ENCODE peak calls at places on chromosomes 3 and 15, in ten cellular contexts. One of them, this sample, is unnamed.

GRCh38 chr3:10164546-10165393 is at the start of gene IRAK2:
- DNase-seq in T follicular helper cell: no peak
- DNase-seq in SW 1271: peak
- DNase-seq in frontal cortex: peak
- DNase-seq in C1 segment of cervical spinal cord: peak
- DNase-seq in GM12864: no peak
- DNase-seq in aorta: peak
- DNase-seq in tibial artery: peak
- DNase-seq in ELF-1: peak
- DNase-seq in activated CD8-positive, alpha-beta memory T cell treated with anti-CD3 and anti-CD28 coated beads, Interleukin-2, amount 50 U/mL, for 48 hours: peak
- DNase-seq in this sample: peak

GRCh38 chr15:85854345-85855097 is 59.8 kb upstream of the KLHL25 start:
- DNase-seq in T follicular helper cell: peak
- DNase-seq in SW 1271: peak
- DNase-seq in frontal cortex: peak
- DNase-seq in C1 segment of cervical spinal cord: peak
- DNase-seq in GM12864: peak
- DNase-seq in aorta: no peak
- DNase-seq in tibial artery: no peak
- DNase-seq in ELF-1: peak
- DNase-seq in activated CD8-positive, alpha-beta memory T cell treated with anti-CD3 and anti-CD28 coated beads, Interleukin-2, amount 50 U/mL, for 48 hours: no peak
- DNase-seq in this sample: peak

GRCh38 chr15:98647026-98647773 is 1.1 kb upstream of the IGF1R start:
- DNase-seq in T follicular helper cell: peak
- DNase-seq in SW 1271: peak
- DNase-seq in frontal cortex: peak
- DNase-seq in C1 segment of cervical spinal cord: peak
- DNase-seq in GM12864: no peak
- DNase-seq in aorta: peak
- DNase-seq in tibial artery: no peak
- DNase-seq in ELF-1: peak
- DNase-seq in activated CD8-positive, alpha-beta memory T cell treated with anti-CD3 and anti-CD28 coated beads, Interleukin-2, amount 50 U/mL, for 48 hours: peak
- DNase-seq in this sample: peak

GRCh38 chr15:65963358-65963757 is 94.1 kb downstream of the RAB11A start:
- DNase-seq in T follicular helper cell: no peak
- DNase-seq in SW 1271: no peak
- DNase-seq in frontal cortex: no peak
- DNase-seq in C1 segment of cervical spinal cord: no peak
- DNase-seq in GM12864: no peak
- DNase-seq in aorta: no peak
- DNase-seq in tibial artery: no peak
- DNase-seq in ELF-1: no peak
- DNase-seq in activated CD8-positive, alpha-beta memory T cell treated with anti-CD3 and anti-CD28 coated beads, Interleukin-2, amount 50 U/mL, for 48 hours: no peak
- DNase-seq in this sample: no peak

GRCh38 chr3:123353852-123354238 is 95.0 kb downstream of the ADCY5 start:
- DNase-seq in T follicular helper cell: no peak
- DNase-seq in SW 1271: no peak
- DNase-seq in frontal cortex: no peak
- DNase-seq in C1 segment of cervical spinal cord: no peak
- DNase-seq in GM12864: no peak
- DNase-seq in aorta: no peak
- DNase-seq in tibial artery: no peak
- DNase-seq in ELF-1: no peak
- DNase-seq in activated CD8-positive, alpha-beta memory T cell treated with anti-CD3 and anti-CD28 coated beads, Interleukin-2, amount 50 U/mL, for 48 hours: no peak
- DNase-seq in this sample: no peak

GRCh38 chr15:96699871-96700401 is 369.4 kb downstream of the NR2F2 start:
- DNase-seq in T follicular helper cell: no peak
- DNase-seq in SW 1271: no peak
- DNase-seq in frontal cortex: no peak
- DNase-seq in C1 segment of cervical spinal cord: no peak
- DNase-seq in GM12864: no peak
- DNase-seq in aorta: no peak
- DNase-seq in tibial artery: no peak
- DNase-seq in ELF-1: peak
- DNase-seq in activated CD8-positive, alpha-beta memory T cell treated with anti-CD3 and anti-CD28 coated beads, Interleukin-2, amount 50 U/mL, for 48 hours: no peak
- DNase-seq in this sample: no peak

GRCh38 chr3:182331356-182331755 is 461.9 kb upstream of the ATP11B start:
- DNase-seq in T follicular helper cell: no peak
- DNase-seq in SW 1271: no peak
- DNase-seq in frontal cortex: no peak
- DNase-seq in C1 segment of cervical spinal cord: no peak
- DNase-seq in GM12864: no peak
- DNase-seq in aorta: no peak
- DNase-seq in tibial artery: no peak
- DNase-seq in ELF-1: no peak
- DNase-seq in activated CD8-positive, alpha-beta memory T cell treated with anti-CD3 and anti-CD28 coated beads, Interleukin-2, amount 50 U/mL, for 48 hours: no peak
- DNase-seq in this sample: no peak

GRCh38 chr3:159761377-159761776 is 227.3 kb upstream of the IL12A start:
- DNase-seq in T follicular helper cell: no peak
- DNase-seq in SW 1271: peak
- DNase-seq in frontal cortex: no peak
- DNase-seq in C1 segment of cervical spinal cord: no peak
- DNase-seq in GM12864: no peak
- DNase-seq in aorta: no peak
- DNase-seq in tibial artery: peak
- DNase-seq in ELF-1: peak
- DNase-seq in activated CD8-positive, alpha-beta memory T cell treated with anti-CD3 and anti-CD28 coated beads, Interleukin-2, amount 50 U/mL, for 48 hours: no peak
- DNase-seq in this sample: no peak

GRCh38 chr3:146739203-146739671 is 134.1 kb upstream of the PLSCR5 start:
- DNase-seq in T follicular helper cell: no peak
- DNase-seq in SW 1271: no peak
- DNase-seq in frontal cortex: no peak
- DNase-seq in C1 segment of cervical spinal cord: no peak
- DNase-seq in GM12864: no peak
- DNase-seq in aorta: peak
- DNase-seq in tibial artery: no peak
- DNase-seq in ELF-1: no peak
- DNase-seq in activated CD8-positive, alpha-beta memory T cell treated with anti-CD3 and anti-CD28 coated beads, Interleukin-2, amount 50 U/mL, for 48 hours: no peak
- DNase-seq in this sample: no peak

GRCh38 chr3:100496711-100497261 is 4.4 kb downstream of the TMEM45A start:
- DNase-seq in T follicular helper cell: no peak
- DNase-seq in SW 1271: peak
- DNase-seq in frontal cortex: no peak
- DNase-seq in C1 segment of cervical spinal cord: no peak
- DNase-seq in GM12864: no peak
- DNase-seq in aorta: no peak
- DNase-seq in tibial artery: no peak
- DNase-seq in ELF-1: no peak
- DNase-seq in activated CD8-positive, alpha-beta memory T cell treated with anti-CD3 and anti-CD28 coated beads, Interleukin-2, amount 50 U/mL, for 48 hours: no peak
- DNase-seq in this sample: no peak

GRCh38 chr15:37682304-37682703 is 252.1 kb upstream of the TMCO5A start:
- DNase-seq in T follicular helper cell: no peak
- DNase-seq in SW 1271: no peak
- DNase-seq in frontal cortex: no peak
- DNase-seq in C1 segment of cervical spinal cord: no peak
- DNase-seq in GM12864: no peak
- DNase-seq in aorta: no peak
- DNase-seq in tibial artery: no peak
- DNase-seq in ELF-1: no peak
- DNase-seq in activated CD8-positive, alpha-beta memory T cell treated with anti-CD3 and anti-CD28 coated beads, Interleukin-2, amount 50 U/mL, for 48 hours: no peak
- DNase-seq in this sample: no peak

GRCh38 chr15:43238691-43239131 is 17.9 kb upstream of the EPB42 start:
- DNase-seq in T follicular helper cell: no peak
- DNase-seq in SW 1271: no peak
- DNase-seq in frontal cortex: no peak
- DNase-seq in C1 segment of cervical spinal cord: no peak
- DNase-seq in GM12864: no peak
- DNase-seq in aorta: no peak
- DNase-seq in tibial artery: no peak
- DNase-seq in ELF-1: no peak
- DNase-seq in activated CD8-positive, alpha-beta memory T cell treated with anti-CD3 and anti-CD28 coated beads, Interleukin-2, amount 50 U/mL, for 48 hours: no peak
- DNase-seq in this sample: no peak

GRCh38 chr3:16897254-16897926 is 12.6 kb downstream of the PLCL2 start:
- DNase-seq in T follicular helper cell: no peak
- DNase-seq in SW 1271: no peak
- DNase-seq in frontal cortex: no peak
- DNase-seq in C1 segment of cervical spinal cord: no peak
- DNase-seq in GM12864: no peak
- DNase-seq in aorta: no peak
- DNase-seq in tibial artery: no peak
- DNase-seq in ELF-1: no peak
- DNase-seq in activated CD8-positive, alpha-beta memory T cell treated with anti-CD3 and anti-CD28 coated beads, Interleukin-2, amount 50 U/mL, for 48 hours: peak
- DNase-seq in this sample: no peak

GRCh38 chr3:117096549-117096948 is 387.0 kb downstream of the TUSC7 start:
- DNase-seq in T follicular helper cell: no peak
- DNase-seq in SW 1271: no peak
- DNase-seq in frontal cortex: no peak
- DNase-seq in C1 segment of cervical spinal cord: no peak
- DNase-seq in GM12864: no peak
- DNase-seq in aorta: no peak
- DNase-seq in tibial artery: no peak
- DNase-seq in ELF-1: no peak
- DNase-seq in activated CD8-positive, alpha-beta memory T cell treated with anti-CD3 and anti-CD28 coated beads, Interleukin-2, amount 50 U/mL, for 48 hours: no peak
- DNase-seq in this sample: no peak

GRCh38 chr3:179672918-179673317 is 20.1 kb downstream of the USP13 start:
- DNase-seq in T follicular helper cell: no peak
- DNase-seq in SW 1271: no peak
- DNase-seq in frontal cortex: no peak
- DNase-seq in C1 segment of cervical spinal cord: no peak
- DNase-seq in GM12864: no peak
- DNase-seq in aorta: no peak
- DNase-seq in tibial artery: no peak
- DNase-seq in ELF-1: peak
- DNase-seq in activated CD8-positive, alpha-beta memory T cell treated with anti-CD3 and anti-CD28 coated beads, Interleukin-2, amount 50 U/mL, for 48 hours: no peak
- DNase-seq in this sample: no peak

GRCh38 chr3:124064050-124064449 is 72.1 kb upstream of the ROPN1 start:
- DNase-seq in T follicular helper cell: no peak
- DNase-seq in SW 1271: no peak
- DNase-seq in frontal cortex: no peak
- DNase-seq in C1 segment of cervical spinal cord: no peak
- DNase-seq in GM12864: no peak
- DNase-seq in aorta: no peak
- DNase-seq in tibial artery: no peak
- DNase-seq in ELF-1: no peak
- DNase-seq in activated CD8-positive, alpha-beta memory T cell treated with anti-CD3 and anti-CD28 coated beads, Interleukin-2, amount 50 U/mL, for 48 hours: no peak
- DNase-seq in this sample: no peak

GRCh38 chr3:172126741-172127140 is 87.4 kb downstream of the FNDC3B start:
- DNase-seq in T follicular helper cell: no peak
- DNase-seq in SW 1271: no peak
- DNase-seq in frontal cortex: no peak
- DNase-seq in C1 segment of cervical spinal cord: no peak
- DNase-seq in GM12864: no peak
- DNase-seq in aorta: no peak
- DNase-seq in tibial artery: no peak
- DNase-seq in ELF-1: peak
- DNase-seq in activated CD8-positive, alpha-beta memory T cell treated with anti-CD3 and anti-CD28 coated beads, Interleukin-2, amount 50 U/mL, for 48 hours: no peak
- DNase-seq in this sample: no peak

GRCh38 chr3:48426944-48427629 is 2.8 kb downstream of the PLXNB1 start:
- DNase-seq in T follicular helper cell: no peak
- DNase-seq in SW 1271: no peak
- DNase-seq in frontal cortex: no peak
- DNase-seq in C1 segment of cervical spinal cord: no peak
- DNase-seq in GM12864: no peak
- DNase-seq in aorta: no peak
- DNase-seq in tibial artery: peak
- DNase-seq in ELF-1: no peak
- DNase-seq in activated CD8-positive, alpha-beta memory T cell treated with anti-CD3 and anti-CD28 coated beads, Interleukin-2, amount 50 U/mL, for 48 hours: no peak
- DNase-seq in this sample: no peak

GRCh38 chr15:66849746-66850077 is 147.7 kb downstream of the SMAD6 start:
- DNase-seq in T follicular helper cell: no peak
- DNase-seq in SW 1271: no peak
- DNase-seq in frontal cortex: no peak
- DNase-seq in C1 segment of cervical spinal cord: no peak
- DNase-seq in GM12864: no peak
- DNase-seq in aorta: no peak
- DNase-seq in tibial artery: no peak
- DNase-seq in ELF-1: no peak
- DNase-seq in activated CD8-positive, alpha-beta memory T cell treated with anti-CD3 and anti-CD28 coated beads, Interleukin-2, amount 50 U/mL, for 48 hours: no peak
- DNase-seq in this sample: no peak